ENCODE peak calls at places on chromosomes 6 and 20, in eight cellular contexts. V is SK-N-SH, M is sigmoid colon, X is esophagus muscularis mucosa, E is stomach, W is H1, I is GM12878, D is transverse colon. H is an unnamed sample.

GRCh38 chr6:126804255-126805064 is 314.0 kb upstream of the RSPO3 start:
- DNase-seq in X (no peak), M (no peak), E (no peak), V (peak), I (no peak), W (no peak), D (no peak), H (no peak)

GRCh38 chr6:152086223-152086873 is 278.9 kb downstream of the ESR1 start:
- DNase-seq in M (no peak), D (no peak), X (no peak), I (no peak), E (no peak), V (no peak), W (no peak), H (no peak)

GRCh38 chr6:11008821-11009220 is 35.3 kb downstream of the ELOVL2 start:
- DNase-seq in X (no peak), E (no peak), W (no peak), I (no peak), V (no peak), M (no peak), D (no peak), H (no peak)

GRCh38 chr20:64182146-64182865 is 18.1 kb downstream of the MYT1 start:
- DNase-seq in D (no peak), E (no peak), W (no peak), X (no peak), I (no peak), V (no peak), M (no peak), H (no peak)

GRCh38 chr6:111427341-111428116 is 55.5 kb downstream of the REV3L start:
- DNase-seq in E (no peak), V (no peak), D (no peak), I (peak), W (no peak), M (no peak), X (no peak), H (no peak)

GRCh38 chr20:13995841-13996240 is 525 bp downstream of the MACROD2 start:
- DNase-seq in V (peak), M (peak), X (no peak), E (peak), W (peak), D (peak), I (no peak), H (peak)

GRCh38 chr6:137389150-137389664 is 105.0 kb downstream of the OLIG3 start:
- DNase-seq in X (no peak), M (no peak), V (no peak), D (peak), W (no peak), E (no peak), I (peak), H (peak)

GRCh38 chr20:22949710-22950109 is 85.4 kb upstream of the SSTR4 start:
- DNase-seq in X (no peak), I (no peak), D (no peak), E (no peak), V (no peak), M (no peak), W (no peak), H (no peak)

GRCh38 chr20:39633689-39634088 is 671.5 kb downstream of the DHX35 start:
- DNase-seq in X (peak), V (no peak), W (no peak), M (no peak), E (no peak), I (no peak), D (no peak), H (no peak)

GRCh38 chr6:115759051-115759450 is 301.6 kb downstream of the FRK start:
- DNase-seq in E (no peak), I (no peak), M (no peak), D (no peak), V (no peak), X (no peak), W (no peak), H (no peak)

GRCh38 chr6:105170066-105170465 is 9.7 kb downstream of the POPDC3 start:
- DNase-seq in X (no peak), V (no peak), M (no peak), E (no peak), D (no peak), W (no peak), I (no peak), H (no peak)

GRCh38 chr6:52726741-52727535 is 36.3 kb downstream of the GSTA2 start:
- DNase-seq in X (no peak), D (no peak), I (no peak), E (no peak), W (no peak), V (no peak), M (no peak), H (no peak)

GRCh38 chr20:58245181-58245891 is 16.9 kb upstream of the ANKRD60 start:
- DNase-seq in W (no peak), X (peak), M (no peak), E (no peak), I (no peak), V (no peak), D (no peak), H (no peak)

GRCh38 chr6:142803495-142804049 is 141.4 kb downstream of the HIVEP2 start:
- DNase-seq in X (no peak), D (no peak), W (no peak), V (no peak), I (no peak), E (no peak), M (no peak), H (no peak)

GRCh38 chr6:142802124-142802523 is 142.9 kb downstream of the HIVEP2 start:
- DNase-seq in X (no peak), V (no peak), I (no peak), E (no peak), M (no peak), D (no peak), W (no peak), H (no peak)

GRCh38 chr6:142804490-142804889 is 140.5 kb downstream of the HIVEP2 start:
- DNase-seq in W (no peak), M (no peak), V (no peak), D (no peak), E (no peak), X (no peak), I (no peak), H (no peak)

GRCh38 chr6:142805042-142805441 is 139.9 kb downstream of the HIVEP2 start:
- DNase-seq in I (no peak), M (no peak), D (no peak), V (no peak), W (no peak), X (no peak), E (no peak), H (peak)

DNA sequence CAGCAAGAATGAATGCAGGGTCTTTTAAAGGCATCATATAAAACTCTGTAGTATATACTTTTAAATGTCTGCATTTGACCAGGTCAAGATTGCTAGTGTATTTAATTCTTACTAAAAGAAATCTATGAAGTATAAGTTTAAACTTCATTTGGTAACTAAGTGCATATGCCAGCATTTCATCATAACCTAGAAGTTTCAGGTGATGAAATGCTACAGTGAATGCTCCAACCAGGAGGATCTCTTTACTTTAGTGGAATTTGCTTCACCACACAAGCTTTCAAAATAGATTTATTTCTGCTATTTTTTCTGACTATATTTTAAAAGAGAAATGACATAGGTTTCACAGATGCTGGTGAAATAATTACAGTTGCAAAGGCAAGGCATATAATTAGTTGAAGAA is 141.9 kb downstream of the HIVEP2 start:
- DNase-seq in I (no peak), W (no peak), D (no peak), M (no peak), X (no peak), E (no peak), V (no peak), H (no peak)
- TF ChIP-seq EP300 in I (no peak), W (no peak), D (no peak), M (no peak), X (no peak), E (no peak), V (no peak), H (no peak)

DNA sequence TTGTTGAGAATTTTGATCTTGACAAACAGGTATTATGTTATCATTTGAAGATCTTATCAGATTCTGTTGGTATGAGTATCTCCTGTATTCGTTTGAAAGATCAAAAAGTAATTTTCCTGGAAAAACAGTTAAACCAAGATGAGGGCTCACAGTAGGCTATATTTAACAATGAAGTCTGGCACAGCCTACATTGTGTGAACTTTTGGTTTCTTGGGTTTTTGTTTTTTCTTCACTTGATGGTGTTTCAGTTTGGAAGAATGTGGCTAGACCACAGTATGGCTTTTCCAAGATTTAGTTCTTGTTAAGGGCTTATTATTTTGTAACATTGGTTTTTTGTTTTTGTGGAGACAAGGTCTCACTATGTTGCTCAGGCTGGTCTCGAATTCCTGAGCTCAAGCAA is 306.4 kb downstream of the CDKAL1 start:
- DNase-seq in W (no peak), X (no peak), E (no peak), D (no peak), V (no peak), I (no peak), M (no peak), H (no peak)
- TF ChIP-seq POLR2AphosphoS5 in W (no peak), X (no peak), E (no peak), D (no peak), V (no peak), I (no peak), M (no peak), H (no peak)

DNA sequence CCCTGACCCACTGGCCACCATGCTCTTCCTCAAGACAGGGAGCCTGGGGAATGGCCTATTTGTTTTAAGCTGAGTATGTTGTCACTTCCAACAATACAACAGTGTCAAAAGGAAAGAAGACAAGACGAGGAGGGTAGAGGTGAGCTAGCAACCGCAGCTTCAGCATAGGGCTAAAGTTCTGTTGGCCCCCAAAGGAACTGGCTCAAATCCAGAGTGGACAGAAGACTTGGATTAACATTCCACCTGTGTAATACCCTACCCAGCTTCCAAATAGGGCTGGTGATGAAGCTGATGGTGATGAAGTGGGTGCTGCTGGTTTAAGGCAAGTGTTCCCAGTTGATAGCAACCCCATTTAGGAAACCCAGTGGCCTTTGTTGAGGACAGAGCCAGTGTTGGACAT is 31.7 kb upstream of the KCNK5 start:
- DNase-seq in V (no peak), W (no peak), X (no peak), E (no peak), I (no peak), D (no peak), M (no peak), H (no peak)
- TF ChIP-seq EP300 in V (no peak), W (no peak), X (no peak), E (no peak), I (no peak), D (no peak), M (no peak), H (no peak)

GRCh38 chr6:91152824-91153223 is 566.0 kb upstream of the MAP3K7 start:
- DNase-seq in X (no peak), D (no peak), E (no peak), W (no peak), I (no peak), M (no peak), V (no peak), H (no peak)
- TF ChIP-seq POLR2AphosphoS5 in X (no peak), D (no peak), E (no peak), W (no peak), I (no peak), M (no peak), V (no peak), H (no peak)

GRCh38 chr6:25697537-25698340 is 45.7 kb downstream of the SCGN start:
- DNase-seq in E (no peak), I (no peak), W (no peak), X (no peak), V (no peak), M (no peak), D (no peak), H (no peak)
- TF ChIP-seq EP300 in E (no peak), I (no peak), W (no peak), X (no peak), V (no peak), M (no peak), D (no peak), H (no peak)

GRCh38 chr6:125310994-125311649 is 9.4 kb upstream of the HDDC2 start:
- DNase-seq in D (no peak), M (no peak), I (no peak), X (no peak), W (no peak), V (peak), E (no peak), H (no peak)
- TF ChIP-seq POLR2AphosphoS5 in D (no peak), M (no peak), I (no peak), X (no peak), W (no peak), V (no peak), E (no peak), H (no peak)

GRCh38 chr6:97978855-97979271 is 695.8 kb upstream of the MMS22L start:
- DNase-seq in X (no peak), D (no peak), W (peak), I (no peak), V (no peak), E (no peak), M (no peak), H (no peak)
- TF ChIP-seq EP300 in X (no peak), D (no peak), W (no peak), I (no peak), V (no peak), E (no peak), M (no peak), H (no peak)

DNA sequence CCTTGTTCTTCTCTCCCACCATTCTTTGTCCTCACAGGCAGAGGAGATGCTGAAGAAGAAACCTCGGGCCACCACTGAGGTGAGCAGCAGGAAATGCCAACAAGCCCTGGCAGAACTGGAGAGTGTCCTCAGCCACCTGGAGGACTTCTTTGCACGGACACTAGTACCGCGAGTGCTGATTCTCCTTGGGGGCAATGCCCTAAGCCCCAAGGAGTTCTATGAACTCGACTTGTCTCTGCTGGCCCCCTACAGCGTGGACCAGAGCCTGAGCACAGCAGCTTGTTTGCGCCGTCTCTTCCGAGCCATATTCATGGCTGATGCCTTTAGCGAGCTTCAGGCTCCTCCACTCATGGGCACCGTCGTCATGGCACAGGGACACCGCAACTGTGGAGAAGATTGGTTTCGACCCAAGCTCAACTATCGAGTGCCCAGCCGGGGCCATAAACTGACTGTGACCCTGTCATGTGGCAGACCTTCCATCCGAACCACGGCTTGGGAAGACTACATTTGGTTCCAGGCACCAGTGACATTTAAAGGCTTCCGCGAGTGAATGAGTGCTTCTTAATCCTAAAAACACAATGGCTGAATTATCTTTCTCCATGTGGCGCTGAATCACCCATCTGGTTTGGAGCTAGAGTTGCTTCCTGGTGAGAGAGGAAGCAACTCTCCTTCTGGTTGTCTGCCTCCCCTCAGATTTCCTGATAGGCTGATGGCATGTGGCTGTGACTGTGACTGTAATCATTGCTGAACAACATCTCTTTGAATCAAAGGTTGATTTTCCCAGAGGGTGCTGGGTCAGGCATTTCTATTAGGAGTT is 4.6 kb downstream of the MAD2L1BP start:
- DNase-seq in D (no peak), W (no peak), M (no peak), X (no peak), E (no peak), V (peak), I (no peak), H (no peak)
- TF ChIP-seq POLR2AphosphoS5 in D (no peak), W (no peak), M (no peak), X (no peak), E (no peak), V (no peak), I (no peak), H (no peak)

GRCh38 chr6:13053080-13053479 is 275.3 kb downstream of the TBC1D7 start:
- DNase-seq in I (no peak), X (no peak), M (no peak), E (no peak), V (no peak), W (no peak), D (no peak), H (no peak)
- TF ChIP-seq EP300 in I (no peak), X (no peak), M (no peak), E (no peak), V (no peak), W (no peak), D (no peak), H (no peak)